ENCODE peak calls at places on chromosomes 5 and 9, in six cellular contexts. M is H9, F is thyroid gland, A is GM12865, W is prostate gland, Y is glutamatergic neuron. X is an unnamed sample.

GRCh38 chr9:120439147-120439546 is 140.8 kb downstream of the CDK5RAP2 start:
- DNase-seq in M (peak; percentile 61), F (no peak), A (peak; percentile 13), W (no peak), Y (peak; percentile 31), X (peak; percentile 26)

GRCh38 chr5:126508962-126509279 is 85.7 kb downstream of the GRAMD2B start:
- DNase-seq in M (no peak), F (peak; percentile 41), A (peak; percentile 4), W (no peak), Y (no peak), X (no peak)

GRCh38 chr5:74369173-74369572 is 271.4 kb downstream of the ENC1 start:
- DNase-seq in M (no peak), F (no peak), A (no peak), W (no peak), Y (no peak), X (no peak)

GRCh38 chr9:99391937-99392574 is 170.0 kb downstream of the SEC61B start:
- DNase-seq in M (no peak), F (no peak), A (no peak), W (no peak), Y (no peak), X (no peak)

GRCh38 chr5:165138261-165138660 is 1632.8 kb downstream of the MAT2B start:
- DNase-seq in M (no peak), F (no peak), A (no peak), W (no peak), Y (no peak), X (no peak)

GRCh38 chr9:27539479-27540441 is 10.1 kb upstream of the MOB3B start:
- DNase-seq in M (no peak), F (peak; percentile 19), A (peak; percentile 49), W (peak; percentile 44), Y (no peak), X (no peak)

GRCh38 chr5:11384441-11385250 is 519.6 kb downstream of the CTNND2 start:
- DNase-seq in M (peak; percentile 39), F (peak; percentile 57), A (no peak), W (peak; percentile 60), Y (peak; percentile 58), X (peak; percentile 27)

GRCh38 chr9:112558476-112558875 is 71.8 kb downstream of the KIAA1958 start:
- DNase-seq in M (no peak), F (no peak), A (no peak), W (no peak), Y (no peak), X (no peak)

GRCh38 chr9:98491231-98491651 is 217.5 kb downstream of the GABBR2 start:
- DNase-seq in M (no peak), F (no peak), A (peak; percentile 44), W (no peak), Y (no peak), X (no peak)

GRCh38 chr5:38718874-38719391 is 126.9 kb upstream of the OSMR start:
- DNase-seq in M (no peak), F (no peak), A (no peak), W (no peak), Y (peak; percentile 31), X (no peak)

GRCh38 chr5:32990593-32991415 is 279.7 kb downstream of the NPR3 start:
- DNase-seq in M (no peak), F (no peak), A (no peak), W (peak; percentile 19), Y (no peak), X (no peak)

GRCh38 chr9:97406620-97407177 is 5.2 kb upstream of the TDRD7 start:
- DNase-seq in M (no peak), F (no peak), A (no peak), W (no peak), Y (no peak), X (no peak)

GRCh38 chr5:141742866-141743651 is 61.0 kb upstream of the ARAP3 start:
- DNase-seq in M (peak; percentile 79), F (peak; percentile 14), A (peak; percentile 14), W (no peak), Y (no peak), X (peak; percentile 68)

GRCh38 chr9:113626735-113627495 is 163.4 kb downstream of the RGS3 start:
- DNase-seq in M (peak; percentile 22), F (peak; percentile 42), A (no peak), W (no peak), Y (no peak), X (no peak)

GRCh38 chr5:94830520-94830919 is 212.1 kb downstream of the SLF1 start:
- DNase-seq in M (no peak), F (no peak), A (peak; percentile 14), W (no peak), Y (no peak), X (no peak)

GRCh38 chr5:131749138-131749537 is 47.7 kb downstream of the FNIP1 start:
- DNase-seq in M (no peak), F (no peak), A (no peak), W (no peak), Y (no peak), X (no peak)

GRCh38 chr5:61604626-61605025 is 272.6 kb downstream of the ZSWIM6 start:
- DNase-seq in M (no peak), F (no peak), A (no peak), W (peak; percentile 22), Y (no peak), X (no peak)

DNA sequence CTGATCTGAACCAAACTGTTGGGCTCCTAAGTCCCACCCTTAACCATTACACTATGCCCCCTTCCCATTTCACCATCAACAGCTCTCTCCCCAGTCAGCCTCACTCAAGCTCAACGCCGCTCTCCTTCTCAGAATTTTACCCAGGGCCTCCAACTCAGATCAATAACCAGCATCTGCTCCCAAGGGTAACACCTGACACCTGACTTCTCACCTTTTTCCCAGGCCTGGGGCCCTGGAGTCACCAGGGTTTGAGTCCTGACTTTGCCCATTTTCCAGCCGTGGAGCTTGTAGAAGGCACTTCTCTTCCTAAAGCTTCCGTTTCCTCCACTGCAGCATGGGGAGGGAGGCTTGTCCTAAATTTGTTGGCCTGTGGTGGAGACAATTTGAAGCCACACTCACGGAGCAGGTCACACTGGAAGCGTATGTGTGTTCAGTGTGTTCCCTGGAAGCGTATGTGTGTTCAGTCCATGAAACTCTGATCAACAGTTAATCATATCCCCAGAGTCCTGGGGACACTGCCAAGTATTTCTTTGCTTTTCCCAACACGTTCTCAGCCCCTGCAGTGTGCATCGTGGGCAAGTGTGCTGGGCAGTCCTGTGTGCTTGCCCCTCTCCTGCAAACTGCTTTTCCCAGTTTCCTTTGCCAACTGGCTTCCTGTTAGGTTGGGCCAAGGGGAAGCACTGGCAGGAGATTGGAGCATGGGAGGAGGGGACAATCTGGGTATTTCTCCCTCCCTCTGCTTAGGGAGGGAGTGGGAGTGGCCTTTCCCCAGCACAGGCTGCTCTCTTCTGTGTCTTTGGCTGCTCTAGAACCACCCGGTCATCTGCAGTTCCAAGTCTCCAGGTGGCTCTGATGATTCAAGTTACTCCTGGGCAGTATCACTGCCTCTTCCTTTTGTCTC is 36.9 kb upstream of the NEK6 start:
- DNase-seq in M (no peak), F (no peak), A (no peak), W (peak; percentile 87), Y (no peak), X (no peak)
- TF ChIP-seq CTCF in M (no peak), F (no peak), A (no peak), W (no peak), Y (no peak), X (no peak)

GRCh38 chr5:41270423-41271251 is 57.3 kb upstream of the C6 start:
- DNase-seq in M (no peak), F (peak; percentile 6), A (peak; percentile 45), W (no peak), Y (peak; percentile 28), X (peak; percentile 35)
- TF ChIP-seq CTCF in M (peak; percentile 83), F (peak; percentile 57), A (peak; percentile 65), W (no peak), Y (peak; percentile 69), X (peak; percentile 57)

GRCh38 chr5:15877905-15878304 is 301.7 kb downstream of the MARCHF11 start:
- DNase-seq in M (no peak), F (no peak), A (no peak), W (no peak), Y (no peak), X (no peak)
- TF ChIP-seq CTCF in M (no peak), F (no peak), A (no peak), W (no peak), Y (no peak), X (no peak)

DNA sequence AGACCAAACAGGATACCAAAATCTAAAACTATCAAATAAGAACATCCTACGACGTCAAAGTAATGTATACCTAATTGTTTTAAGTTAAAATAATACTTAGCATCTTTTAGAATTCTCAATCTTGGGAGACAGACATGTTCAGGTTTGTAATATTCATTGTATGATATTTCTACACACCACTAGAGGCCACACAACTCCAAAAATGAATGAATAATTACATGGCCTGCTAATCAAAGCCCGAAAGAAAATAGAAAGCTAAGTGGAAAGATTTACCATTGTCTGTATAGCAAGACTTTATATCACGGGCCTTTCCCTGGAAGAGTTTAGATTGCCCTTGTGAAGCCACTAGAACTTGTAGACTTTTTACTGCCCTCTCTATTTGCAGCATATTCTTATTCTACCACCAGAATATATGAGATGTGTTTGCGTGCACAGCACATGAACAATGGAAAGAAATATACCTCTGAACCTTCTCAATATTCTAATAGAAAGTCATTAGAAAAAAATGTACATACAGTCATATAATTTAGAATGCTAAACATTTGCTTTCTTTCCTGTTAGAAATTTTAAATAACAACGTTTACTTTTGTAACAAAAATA is 380.1 kb upstream of the NUDT12 start:
- DNase-seq in M (no peak), F (no peak), A (no peak), W (no peak), Y (no peak), X (no peak)
- TF ChIP-seq CTCF in M (no peak), F (no peak), A (no peak), W (no peak), Y (no peak), X (no peak)

GRCh38 chr5:82421119-82421518 is 143.0 kb upstream of the RPS23 start:
- DNase-seq in M (no peak), F (no peak), A (no peak), W (no peak), Y (no peak), X (no peak)
- TF ChIP-seq CTCF in M (no peak), F (no peak), A (no peak), W (no peak), Y (no peak), X (no peak)

GRCh38 chr5:172448999-172449398 is 5.3 kb downstream of the SH3PXD2B start:
- DNase-seq in M (no peak), F (no peak), A (no peak), W (no peak), Y (no peak), X (no peak)

GRCh38 chr5:172450861-172451695 is 3.2 kb downstream of the SH3PXD2B start:
- DNase-seq in M (peak; percentile 70), F (no peak), A (peak; percentile 35), W (no peak), Y (peak; percentile 66), X (peak; percentile 54)

GRCh38 chr5:172452398-172453205 is 1.7 kb downstream of the SH3PXD2B start:
- DNase-seq in M (peak; percentile 49), F (peak; percentile 32), A (peak; percentile 15), W (peak; percentile 51), Y (no peak), X (no peak)

GRCh38 chr5:172451771-172452197 is 2.5 kb downstream of the SH3PXD2B start:
- DNase-seq in M (peak; percentile 35), F (peak; percentile 53), A (no peak), W (no peak), Y (no peak), X (no peak)

GRCh38 chr5:172450453-172450852 is 3.9 kb downstream of the SH3PXD2B start:
- DNase-seq in M (no peak), F (no peak), A (no peak), W (no peak), Y (no peak), X (no peak)
- TF ChIP-seq CTCF in M (no peak), F (no peak), A (no peak), W (no peak), Y (no peak), X (no peak)